ENCODE peak calls at places on chromosome 12, in ten cellular contexts. One of them, this sample, is unnamed. For H3K9me3, the result is how much of the 10 kb centered on the place peaks cover.

GRCh38 chr12:124379938-124380754 is 85.3 kb downstream of the RFLNA start:
- DNase-seq in fibroblast of lung: peak
- DNase-seq in aorta: peak
- DNase-seq in upper lobe of right lung: peak
- DNase-seq in SK-N-SH: no peak
- DNase-seq in mammary epithelial cell: peak
- DNase-seq in K562: no peak
- DNase-seq in esophagus squamous epithelium: no peak
- DNase-seq in H9: no peak
- DNase-seq in left lung: peak
- DNase-seq in this sample: no peak

GRCh38 chr12:50569876-50570275 is 65.1 kb downstream of the DIP2B start:
- DNase-seq in fibroblast of lung: peak
- DNase-seq in aorta: no peak
- DNase-seq in upper lobe of right lung: no peak
- DNase-seq in SK-N-SH: no peak
- DNase-seq in mammary epithelial cell: peak
- DNase-seq in K562: no peak
- DNase-seq in esophagus squamous epithelium: no peak
- DNase-seq in H9: no peak
- DNase-seq in left lung: no peak
- DNase-seq in this sample: no peak

GRCh38 chr12:108299516-108299915 is 39.6 kb downstream of the CMKLR1 start:
- DNase-seq in fibroblast of lung: no peak
- DNase-seq in aorta: no peak
- DNase-seq in upper lobe of right lung: no peak
- DNase-seq in SK-N-SH: peak
- DNase-seq in mammary epithelial cell: no peak
- DNase-seq in K562: no peak
- DNase-seq in esophagus squamous epithelium: no peak
- DNase-seq in H9: no peak
- DNase-seq in left lung: no peak
- DNase-seq in this sample: no peak

GRCh38 chr12:95412826-95413311 is 61.1 kb upstream of the METAP2 start:
- DNase-seq in fibroblast of lung: peak
- DNase-seq in aorta: no peak
- DNase-seq in upper lobe of right lung: no peak
- DNase-seq in SK-N-SH: no peak
- DNase-seq in mammary epithelial cell: peak
- DNase-seq in K562: no peak
- DNase-seq in esophagus squamous epithelium: no peak
- DNase-seq in H9: no peak
- DNase-seq in left lung: no peak
- DNase-seq in this sample: no peak

GRCh38 chr12:6020930-6021329 is 75.9 kb upstream of the ANO2 start:
- DNase-seq in fibroblast of lung: no peak
- DNase-seq in aorta: no peak
- DNase-seq in upper lobe of right lung: no peak
- DNase-seq in SK-N-SH: no peak
- DNase-seq in mammary epithelial cell: no peak
- DNase-seq in K562: no peak
- DNase-seq in esophagus squamous epithelium: no peak
- DNase-seq in H9: no peak
- DNase-seq in left lung: no peak
- DNase-seq in this sample: no peak

GRCh38 chr12:26195250-26195640 is at the start of gene SSPN:
- DNase-seq in fibroblast of lung: peak
- DNase-seq in aorta: peak
- DNase-seq in upper lobe of right lung: peak
- DNase-seq in SK-N-SH: peak
- DNase-seq in mammary epithelial cell: peak
- DNase-seq in K562: no peak
- DNase-seq in esophagus squamous epithelium: peak
- DNase-seq in H9: peak
- DNase-seq in left lung: peak
- DNase-seq in this sample: no peak

GRCh38 chr12:122538496-122538895 is 11.4 kb downstream of the KNTC1 start:
- DNase-seq in fibroblast of lung: no peak
- DNase-seq in aorta: no peak
- DNase-seq in upper lobe of right lung: no peak
- DNase-seq in SK-N-SH: no peak
- DNase-seq in mammary epithelial cell: no peak
- DNase-seq in K562: no peak
- DNase-seq in esophagus squamous epithelium: no peak
- DNase-seq in H9: no peak
- DNase-seq in left lung: no peak
- DNase-seq in this sample: no peak

GRCh38 chr12:14958361-14959125 is 2.9 kb downstream of the ARHGDIB start:
- DNase-seq in fibroblast of lung: no peak
- DNase-seq in aorta: no peak
- DNase-seq in upper lobe of right lung: no peak
- DNase-seq in SK-N-SH: no peak
- DNase-seq in mammary epithelial cell: no peak
- DNase-seq in K562: no peak
- DNase-seq in esophagus squamous epithelium: no peak
- DNase-seq in H9: no peak
- DNase-seq in left lung: no peak
- DNase-seq in this sample: no peak

GRCh38 chr12:75086086-75087038 is 123.3 kb downstream of the KCNC2 start:
- DNase-seq in fibroblast of lung: peak
- DNase-seq in aorta: no peak
- DNase-seq in upper lobe of right lung: no peak
- DNase-seq in SK-N-SH: no peak
- DNase-seq in mammary epithelial cell: no peak
- DNase-seq in K562: no peak
- DNase-seq in esophagus squamous epithelium: no peak
- DNase-seq in H9: no peak
- DNase-seq in left lung: no peak
- DNase-seq in this sample: no peak

GRCh38 chr12:123242083-123242904 is 9.1 kb downstream of the MTRFR start:
- DNase-seq in fibroblast of lung: no peak
- DNase-seq in aorta: no peak
- DNase-seq in upper lobe of right lung: no peak
- DNase-seq in SK-N-SH: no peak
- DNase-seq in mammary epithelial cell: no peak
- DNase-seq in K562: no peak
- DNase-seq in esophagus squamous epithelium: no peak
- DNase-seq in H9: no peak
- DNase-seq in left lung: no peak
- DNase-seq in this sample: no peak

GRCh38 chr12:56377310-56377988 is 14.8 kb upstream of the APOF start:
- DNase-seq in fibroblast of lung: no peak
- DNase-seq in aorta: no peak
- DNase-seq in upper lobe of right lung: no peak
- DNase-seq in SK-N-SH: no peak
- DNase-seq in mammary epithelial cell: peak
- DNase-seq in K562: peak
- DNase-seq in esophagus squamous epithelium: no peak
- DNase-seq in H9: peak
- DNase-seq in left lung: no peak
- DNase-seq in this sample: no peak

GRCh38 chr12:34404377-34405285 is 382.3 kb downstream of the ALG10 start:
- DNase-seq in fibroblast of lung: no peak
- DNase-seq in aorta: peak
- DNase-seq in upper lobe of right lung: peak
- DNase-seq in SK-N-SH: peak
- DNase-seq in mammary epithelial cell: no peak
- DNase-seq in K562: no peak
- DNase-seq in esophagus squamous epithelium: no peak
- DNase-seq in H9: peak
- DNase-seq in left lung: peak
- DNase-seq in this sample: no peak

GRCh38 chr12:34402899-34403705 is 380.8 kb downstream of the ALG10 start:
- DNase-seq in fibroblast of lung: no peak
- DNase-seq in aorta: peak
- DNase-seq in upper lobe of right lung: peak
- DNase-seq in SK-N-SH: peak
- DNase-seq in mammary epithelial cell: no peak
- DNase-seq in K562: peak
- DNase-seq in esophagus squamous epithelium: no peak
- DNase-seq in H9: peak
- DNase-seq in left lung: peak
- DNase-seq in this sample: no peak

GRCh38 chr12:34402228-34402898 is 380.1 kb downstream of the ALG10 start:
- DNase-seq in fibroblast of lung: no peak
- DNase-seq in aorta: peak
- DNase-seq in upper lobe of right lung: peak
- DNase-seq in SK-N-SH: no peak
- DNase-seq in mammary epithelial cell: no peak
- DNase-seq in K562: peak
- DNase-seq in esophagus squamous epithelium: no peak
- DNase-seq in H9: peak
- DNase-seq in left lung: peak
- DNase-seq in this sample: peak

GRCh38 chr12:34405286-34406227 is 383.3 kb downstream of the ALG10 start:
- DNase-seq in fibroblast of lung: no peak
- DNase-seq in aorta: peak
- DNase-seq in upper lobe of right lung: peak
- DNase-seq in SK-N-SH: peak
- DNase-seq in mammary epithelial cell: no peak
- DNase-seq in K562: peak
- DNase-seq in esophagus squamous epithelium: no peak
- DNase-seq in H9: peak
- DNase-seq in left lung: peak
- DNase-seq in this sample: peak

DNA sequence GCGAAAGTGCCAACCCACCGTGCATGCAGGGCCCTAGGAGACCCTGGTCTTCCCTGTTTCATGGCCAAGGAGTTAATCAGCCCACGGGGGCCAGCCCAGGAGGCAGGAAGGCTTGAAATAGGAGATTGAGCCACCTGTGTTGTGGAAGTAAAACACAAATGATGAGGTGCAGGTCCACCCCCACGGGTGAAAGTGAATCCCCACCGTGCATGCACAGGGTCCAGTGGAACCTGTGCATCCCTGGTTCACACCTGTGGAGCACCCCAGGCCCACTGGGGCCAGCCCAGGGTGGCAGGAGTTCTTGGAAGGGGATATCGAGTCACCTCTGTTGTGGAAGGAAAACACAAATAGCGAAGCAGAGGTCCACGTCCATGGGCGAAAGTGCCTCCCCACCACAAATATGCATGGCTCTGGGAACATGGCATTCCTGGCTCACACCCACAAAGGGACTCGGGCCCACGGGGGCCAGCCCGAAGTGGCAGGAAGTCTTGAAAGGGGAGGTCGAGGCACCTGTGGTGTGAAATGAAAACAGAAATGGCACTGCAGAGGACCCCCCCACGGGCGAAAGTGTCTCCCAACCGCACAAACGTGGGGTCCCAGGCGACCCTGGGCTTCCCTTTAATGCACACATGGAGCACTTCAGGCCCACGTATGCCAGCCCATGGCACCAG is 381.5 kb downstream of the ALG10 start:
- DNase-seq in fibroblast of lung: no peak
- DNase-seq in aorta: peak
- DNase-seq in upper lobe of right lung: peak
- DNase-seq in SK-N-SH: peak
- DNase-seq in mammary epithelial cell: no peak
- DNase-seq in K562: peak
- DNase-seq in esophagus squamous epithelium: no peak
- DNase-seq in H9: peak
- DNase-seq in left lung: peak
- DNase-seq in this sample: no peak
- H3K9me3 ChIP-seq in fibroblast of lung: under half
- H3K9me3 ChIP-seq in aorta: under half
- H3K9me3 ChIP-seq in upper lobe of right lung: under half
- H3K9me3 ChIP-seq in SK-N-SH: under half
- H3K9me3 ChIP-seq in mammary epithelial cell: under half
- H3K9me3 ChIP-seq in K562: under half
- H3K9me3 ChIP-seq in esophagus squamous epithelium: half or more
- H3K9me3 ChIP-seq in H9: half or more
- H3K9me3 ChIP-seq in left lung: under half
- H3K9me3 ChIP-seq in this sample: under half

DNA sequence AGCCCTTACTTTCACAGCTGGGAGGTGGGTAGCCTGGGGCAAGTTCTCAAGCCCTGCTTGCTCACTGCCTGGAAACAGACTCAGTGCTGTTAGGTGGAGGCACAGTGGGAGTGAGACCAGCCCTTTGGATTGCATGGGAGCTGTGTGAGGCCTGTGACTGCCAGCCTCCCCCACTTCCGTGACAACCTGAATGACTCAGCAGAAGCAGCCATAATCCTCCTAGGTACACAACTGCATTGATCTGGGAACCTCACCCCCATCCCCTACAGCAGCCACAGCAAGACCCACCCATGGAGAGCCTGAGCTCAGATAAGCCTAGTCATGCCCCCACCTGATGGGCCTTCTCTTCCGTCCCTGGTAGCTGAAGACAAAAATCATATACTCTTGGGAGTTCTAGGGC is 26.4 kb downstream of the ALG10 start:
- DNase-seq in fibroblast of lung: no peak
- DNase-seq in aorta: no peak
- DNase-seq in upper lobe of right lung: no peak
- DNase-seq in SK-N-SH: no peak
- DNase-seq in mammary epithelial cell: no peak
- DNase-seq in K562: no peak
- DNase-seq in esophagus squamous epithelium: no peak
- DNase-seq in H9: no peak
- DNase-seq in left lung: no peak
- DNase-seq in this sample: no peak
- H3K9me3 ChIP-seq in fibroblast of lung: under half
- H3K9me3 ChIP-seq in aorta: under half
- H3K9me3 ChIP-seq in upper lobe of right lung: under half
- H3K9me3 ChIP-seq in SK-N-SH: under half
- H3K9me3 ChIP-seq in mammary epithelial cell: under half
- H3K9me3 ChIP-seq in K562: under half
- H3K9me3 ChIP-seq in esophagus squamous epithelium: under half
- H3K9me3 ChIP-seq in H9: under half
- H3K9me3 ChIP-seq in left lung: under half
- H3K9me3 ChIP-seq in this sample: under half

GRCh38 chr12:132945806-132946506 is 10.2 kb downstream of the ZNF605 start:
- DNase-seq in fibroblast of lung: no peak
- DNase-seq in aorta: no peak
- DNase-seq in upper lobe of right lung: no peak
- DNase-seq in SK-N-SH: no peak
- DNase-seq in mammary epithelial cell: no peak
- DNase-seq in K562: no peak
- DNase-seq in esophagus squamous epithelium: no peak
- DNase-seq in H9: no peak
- DNase-seq in left lung: no peak
- DNase-seq in this sample: no peak
- H3K9me3 ChIP-seq in fibroblast of lung: under half
- H3K9me3 ChIP-seq in aorta: half or more
- H3K9me3 ChIP-seq in upper lobe of right lung: half or more
- H3K9me3 ChIP-seq in SK-N-SH: under half
- H3K9me3 ChIP-seq in mammary epithelial cell: half or more
- H3K9me3 ChIP-seq in K562: under half
- H3K9me3 ChIP-seq in esophagus squamous epithelium: half or more
- H3K9me3 ChIP-seq in H9: under half
- H3K9me3 ChIP-seq in left lung: under half
- H3K9me3 ChIP-seq in this sample: under half

DNA sequence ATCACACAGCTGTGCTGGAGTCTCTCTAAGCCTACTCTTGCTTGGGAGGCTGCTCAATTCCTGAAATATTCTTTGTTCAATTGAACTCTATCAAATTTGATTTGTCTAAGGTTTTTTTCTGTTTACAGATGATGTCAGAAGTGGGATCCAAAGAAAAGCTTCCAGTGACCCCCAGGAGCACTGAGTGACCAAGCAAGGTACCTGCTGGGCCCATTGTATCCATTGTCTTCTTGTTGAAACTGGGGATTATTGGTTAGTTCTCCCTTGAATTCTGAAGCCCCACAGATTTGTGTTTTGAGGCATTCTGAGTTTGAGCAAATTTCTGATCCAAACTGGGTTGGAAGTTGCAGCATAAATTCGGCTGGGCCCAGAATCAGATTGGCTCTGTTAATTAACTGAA is 64.6 kb downstream of the MYF5 start:
- DNase-seq in fibroblast of lung: no peak
- DNase-seq in aorta: no peak
- DNase-seq in upper lobe of right lung: no peak
- DNase-seq in SK-N-SH: no peak
- DNase-seq in mammary epithelial cell: no peak
- DNase-seq in K562: no peak
- DNase-seq in esophagus squamous epithelium: no peak
- DNase-seq in H9: no peak
- DNase-seq in left lung: no peak
- DNase-seq in this sample: no peak
- H3K9me3 ChIP-seq in fibroblast of lung: under half
- H3K9me3 ChIP-seq in aorta: under half
- H3K9me3 ChIP-seq in upper lobe of right lung: under half
- H3K9me3 ChIP-seq in SK-N-SH: under half
- H3K9me3 ChIP-seq in mammary epithelial cell: under half
- H3K9me3 ChIP-seq in K562: under half
- H3K9me3 ChIP-seq in esophagus squamous epithelium: under half
- H3K9me3 ChIP-seq in H9: under half
- H3K9me3 ChIP-seq in left lung: under half
- H3K9me3 ChIP-seq in this sample: under half